ENCODE peak calls at places on chromosomes 1 and 21, in six cellular contexts. S is psoas muscle, B is bronchial epithelial cell, F is cardiac fibroblast, M is adrenal gland, L is fibroblast of lung. W is an unnamed sample.

GRCh38 chr1:103198076-103198475 is 89.8 kb upstream of the COL11A1 start:
- DNase-seq in S (no peak), B (no peak), F (no peak), M (no peak), L (no peak), W (no peak)

GRCh38 chr1:67831850-67832513 is 1.3 kb downstream of the GNG12 start:
- DNase-seq in S (peak; percentile 79), B (peak; percentile 73), F (peak; percentile 81), M (peak; percentile 81), L (peak; percentile 75), W (no peak)

GRCh38 chr1:53376041-53376461 is 48.2 kb upstream of the LRP8 start:
- DNase-seq in S (peak; percentile 32), B (no peak), F (no peak), M (peak; percentile 27), L (no peak), W (peak; percentile 71)

GRCh38 chr21:44508711-44509445 is 31.1 kb downstream of the KRTAP10-1 start:
- DNase-seq in S (no peak), B (no peak), F (no peak), M (no peak), L (no peak), W (peak; percentile 75)

GRCh38 chr1:48878191-48878940 is 101.7 kb upstream of the BEND5 start:
- DNase-seq in S (no peak), B (peak; percentile 98), F (peak; percentile 88), M (peak; percentile 80), L (peak; percentile 97), W (no peak)

GRCh38 chr1:7643445-7643844 is 127.7 kb upstream of the VAMP3 start:
- DNase-seq in S (no peak), B (no peak), F (no peak), M (no peak), L (no peak), W (no peak)

GRCh38 chr1:54971317-54971791 is 9.1 kb upstream of the TMEM61 start:
- DNase-seq in S (no peak), B (peak; percentile 96), F (peak; percentile 38), M (peak; percentile 54), L (peak; percentile 54), W (no peak)

GRCh38 chr21:25062061-25062460 is 545.2 kb downstream of the MRPL39 start:
- DNase-seq in S (no peak), B (no peak), F (no peak), M (no peak), L (peak; percentile 37), W (no peak)

GRCh38 chr1:236870721-236871120 is 75.6 kb downstream of the MTR start:
- DNase-seq in S (no peak), B (no peak), F (no peak), M (no peak), L (no peak), W (no peak)

GRCh38 chr1:188463919-188464318 is 1635.2 kb downstream of the PLA2G4A start:
- DNase-seq in S (no peak), B (no peak), F (no peak), M (no peak), L (no peak), W (no peak)

GRCh38 chr21:16084776-16085364 is 355.1 kb downstream of the USP25 start:
- DNase-seq in S (peak; percentile 87), B (peak; percentile 25), F (peak; percentile 17), M (peak; percentile 62), L (peak; percentile 88), W (no peak)

GRCh38 chr1:21607549-21608529 is 61.3 kb downstream of the RAP1GAP start:
- DNase-seq in S (peak; percentile 84), B (peak; percentile 83), F (peak; percentile 84), M (peak; percentile 94), L (peak; percentile 56), W (no peak)

GRCh38 chr1:26536081-26536480 is 6.5 kb downstream of the RPS6KA1 start:
- DNase-seq in S (no peak), B (no peak), F (no peak), M (no peak), L (no peak), W (no peak)

GRCh38 chr1:36248250-36248894 is 24.1 kb downstream of the THRAP3 start:
- DNase-seq in S (peak; percentile 81), B (peak; percentile 85), F (peak; percentile 98), M (peak; percentile 95), L (peak; percentile 89), W (no peak)

GRCh38 chr21:38170705-38171682 is 85.8 kb upstream of the KCNJ15 start:
- DNase-seq in S (no peak), B (peak; percentile 52), F (peak; percentile 44), M (no peak), L (peak; percentile 45), W (no peak)

GRCh38 chr1:51234721-51235425 is 1.2 kb upstream of the RNF11 start:
- DNase-seq in S (peak; percentile 84), B (peak; percentile 70), F (peak; percentile 64), M (peak; percentile 95), L (peak; percentile 40), W (no peak)

GRCh38 chr1:51237714-51238403 is 1.8 kb downstream of the RNF11 start:
- DNase-seq in S (no peak), B (peak; percentile 84), F (peak; percentile 76), M (no peak), L (peak; percentile 61), W (no peak)

GRCh38 chr1:51236548-51237312 is 657 bp downstream of the RNF11 start:
- DNase-seq in S (peak; percentile 71), B (peak; percentile 61), F (peak; percentile 56), M (peak; percentile 76), L (peak; percentile 55), W (no peak)

GRCh38 chr1:51237313-51237700 is 1.2 kb downstream of the RNF11 start:
- DNase-seq in S (no peak), B (peak; percentile 73), F (no peak), M (no peak), L (no peak), W (no peak)

GRCh38 chr1:51235611-51236547 is at the start of gene RNF11:
- DNase-seq in S (peak; percentile 97), B (peak; percentile 80), F (peak; percentile 87), M (peak; percentile 97), L (peak; percentile 83), W (peak; percentile 97)
- TF ChIP-seq CTCF in S (peak; percentile 9), B (no peak), F (no peak), M (no peak), L (no peak), W (no peak)

GRCh38 chr1:192115000-192115399 is 43.3 kb upstream of the RGS18 start:
- DNase-seq in S (no peak), B (no peak), F (no peak), M (no peak), L (no peak), W (no peak)
- TF ChIP-seq CTCF in S (no peak), B (no peak), F (no peak), M (no peak), L (no peak), W (no peak)

GRCh38 chr1:79852004-79852403 is 845.5 kb upstream of the ADGRL4 start:
- DNase-seq in S (no peak), B (peak; percentile 9), F (no peak), M (no peak), L (no peak), W (no peak)
- TF ChIP-seq CTCF in S (no peak), B (peak; percentile 32), F (peak; percentile 10), M (no peak), L (no peak), W (no peak)

GRCh38 chr1:40197656-40198055 is 36.5 kb downstream of the RLF start:
- DNase-seq in S (no peak), B (no peak), F (no peak), M (no peak), L (no peak), W (no peak)
- TF ChIP-seq CTCF in S (no peak), B (no peak), F (peak; percentile 21), M (peak; percentile 15), L (no peak), W (peak; percentile 59)